ENCODE peak calls at places on chromosomes 2 and 18, in nine cellular contexts. L, W, U, J, R, O, Z, B and X are unnamed samples.

GRCh38 chr2:1068241-1068640 is 117.6 kb downstream of the SNTG2 start:
- DNase-seq in L (no peak), W (peak; percentile 49), U (no peak), J (no peak), R (no peak), O (no peak), Z (no peak), B (no peak), X (no peak)

GRCh38 chr2:54629914-54630609 is 93.4 kb upstream of the EML6 start:
- DNase-seq in L (peak; percentile 36), W (no peak), U (peak; percentile 27), J (no peak), R (no peak), O (no peak), Z (peak; percentile 13), B (peak; percentile 78), X (no peak)

GRCh38 chr18:8785261-8785660 is 79.9 kb downstream of the MTCL1 start:
- DNase-seq in L (no peak), W (no peak), U (no peak), J (no peak), R (no peak), O (no peak), Z (no peak), B (no peak), X (no peak)

GRCh38 chr2:27133195-27133875 is 1.1 kb downstream of the PREB start:
- DNase-seq in L (peak; percentile 31), W (peak; percentile 39), U (no peak), J (peak; percentile 15), R (no peak), O (no peak), Z (no peak), B (no peak), X (no peak)

GRCh38 chr2:236932711-236933300 is 152.9 kb upstream of the COPS8 start:
- DNase-seq in L (no peak), W (peak; percentile 37), U (peak; percentile 17), J (no peak), R (no peak), O (no peak), Z (no peak), B (no peak), X (no peak)

GRCh38 chr2:209977386-209978239 is 24.8 kb upstream of the RPE start:
- DNase-seq in L (peak; percentile 16), W (peak; percentile 56), U (peak; percentile 5), J (no peak), R (no peak), O (no peak), Z (no peak), B (peak; percentile 41), X (no peak)

GRCh38 chr2:128603411-128603924 is 284.8 kb upstream of the HS6ST1 start:
- DNase-seq in L (no peak), W (no peak), U (no peak), J (no peak), R (no peak), O (no peak), Z (no peak), B (no peak), X (no peak)

GRCh38 chr2:219228745-219229374 is 576 bp downstream of the ATG9A start:
- DNase-seq in L (no peak), W (no peak), U (no peak), J (peak; percentile 79), R (no peak), O (no peak), Z (peak; percentile 10), B (no peak), X (no peak)

GRCh38 chr2:226835796-226836547 is at the start of gene RHBDD1:
- DNase-seq in L (peak; percentile 92), W (peak; percentile 98), U (peak; percentile 98), J (peak; percentile 96), R (peak; percentile 72), O (peak; percentile 80), Z (peak; percentile 93), B (peak; percentile 92), X (peak; percentile 85)

GRCh38 chr2:42895134-42895795 is 102.9 kb upstream of the HAAO start:
- DNase-seq in L (no peak), W (no peak), U (no peak), J (no peak), R (no peak), O (no peak), Z (no peak), B (peak; percentile 24), X (no peak)

GRCh38 chr2:72942293-72942692 is 25.0 kb downstream of the EMX1 start:
- DNase-seq in L (no peak), W (no peak), U (no peak), J (no peak), R (no peak), O (no peak), Z (no peak), B (no peak), X (no peak)

GRCh38 chr2:96413067-96413722 is 77.6 kb downstream of the NCAPH start:
- DNase-seq in L (peak; percentile 48), W (no peak), U (no peak), J (peak; percentile 38), R (no peak), O (no peak), Z (no peak), B (no peak), X (no peak)

GRCh38 chr18:44321868-44322590 is 358.7 kb upstream of the SETBP1 start:
- DNase-seq in L (no peak), W (peak; percentile 5), U (no peak), J (no peak), R (no peak), O (no peak), Z (no peak), B (no peak), X (no peak)

GRCh38 chr2:144943986-144944385 is 424.1 kb upstream of the ZEB2 start:
- DNase-seq in L (peak; percentile 21), W (no peak), U (peak; percentile 34), J (no peak), R (no peak), O (no peak), Z (no peak), B (peak; percentile 70), X (no peak)

GRCh38 chr2:88832256-88832991 is 141.0 kb downstream of the RPIA start:
- DNase-seq in L (no peak), W (no peak), U (no peak), J (no peak), R (no peak), O (no peak), Z (peak; percentile 55), B (no peak), X (no peak)

GRCh38 chr18:50955246-50955645 is 12.6 kb upstream of the ELAC1 start:
- DNase-seq in L (no peak), W (no peak), U (no peak), J (no peak), R (no peak), O (no peak), Z (no peak), B (no peak), X (no peak)

GRCh38 chr2:162058973-162059668 is 14.9 kb downstream of the DPP4 start:
- DNase-seq in L (no peak), W (peak; percentile 58), U (no peak), J (no peak), R (no peak), O (no peak), Z (no peak), B (no peak), X (no peak)

GRCh38 chr18:40867452-40867851 is 1087.6 kb upstream of the PIK3C3 start:
- DNase-seq in L (peak; percentile 12), W (no peak), U (peak; percentile 82), J (no peak), R (no peak), O (no peak), Z (no peak), B (peak; percentile 83), X (no peak)

GRCh38 chr2:226548706-226549105 is 250.9 kb downstream of the IRS1 start:
- DNase-seq in L (no peak), W (peak; percentile 45), U (peak; percentile 13), J (no peak), R (no peak), O (no peak), Z (no peak), B (no peak), X (no peak)

GRCh38 chr2:101219281-101219680 is 33.4 kb upstream of the CNOT11 start:
- DNase-seq in L (no peak), W (no peak), U (no peak), J (no peak), R (no peak), O (no peak), Z (no peak), B (no peak), X (no peak)